ENCODE peak calls at places on chromosomes 7 and 10, in seven cellular contexts. T is fibroblast of lung, V is lower lobe of right lung, D is upper lobe of right lung, M is kidney epithelial cell, K is astrocyte, U is Caco-2. B is an unnamed sample. For H3K36me3, the result is how much of the 10 kb centered on the place peaks cover.

GRCh38 chr10:112360308-112361270 is 13.3 kb upstream of the ACSL5 start:
- DNase-seq in D (peak), M (no peak), T (peak), U (no peak), K (peak), V (peak), B (no peak)

GRCh38 chr10:127907411-127908105 is 655 bp downstream of the PTPRE start:
- DNase-seq in T (peak), U (peak), K (peak), V (peak), D (peak), M (no peak), B (no peak)

GRCh38 chr10:73859441-73860049 is 14.8 kb downstream of the CAMK2G start:
- DNase-seq in U (no peak), V (no peak), T (no peak), K (no peak), D (no peak), M (no peak), B (no peak)

GRCh38 chr10:129845081-129845823 is 118.8 kb downstream of the EBF3 start:
- DNase-seq in M (no peak), T (no peak), U (no peak), D (no peak), K (no peak), V (no peak), B (no peak)

GRCh38 chr7:128356546-128357365 is 4.7 kb downstream of the PRRT4 start:
- DNase-seq in T (no peak), U (no peak), M (no peak), D (no peak), K (no peak), V (no peak), B (no peak)

GRCh38 chr7:106421181-106421762 is 136.5 kb upstream of the NAMPT start:
- DNase-seq in V (peak), M (no peak), K (peak), T (peak), U (no peak), D (peak), B (peak)

GRCh38 chr7:32670105-32670504 is 174.8 kb downstream of the AVL9 start:
- DNase-seq in M (peak), T (peak), U (peak), V (no peak), K (peak), D (no peak), B (peak)

GRCh38 chr10:124614003-124614659 is 130.0 kb downstream of the FAM53B start:
- DNase-seq in V (no peak), D (no peak), T (no peak), M (no peak), K (no peak), U (no peak), B (no peak)

GRCh38 chr10:122141821-122142651 is 129.1 kb upstream of the BTBD16 start:
- DNase-seq in D (no peak), T (peak), U (no peak), V (no peak), M (no peak), K (peak), B (no peak)

GRCh38 chr10:112724404-112724991 is 225.5 kb upstream of the TCF7L2 start:
- DNase-seq in V (no peak), D (no peak), T (no peak), U (peak), M (no peak), K (no peak), B (no peak)

GRCh38 chr10:72342911-72343310 is 11.8 kb downstream of the DNAJB12 start:
- DNase-seq in K (no peak), V (no peak), T (no peak), U (no peak), M (no peak), D (no peak), B (no peak)
- H3K36me3 ChIP-seq in K (under half), V (half or more), T (under half), U (under half), M (under half), D (half or more), B (under half)

DNA sequence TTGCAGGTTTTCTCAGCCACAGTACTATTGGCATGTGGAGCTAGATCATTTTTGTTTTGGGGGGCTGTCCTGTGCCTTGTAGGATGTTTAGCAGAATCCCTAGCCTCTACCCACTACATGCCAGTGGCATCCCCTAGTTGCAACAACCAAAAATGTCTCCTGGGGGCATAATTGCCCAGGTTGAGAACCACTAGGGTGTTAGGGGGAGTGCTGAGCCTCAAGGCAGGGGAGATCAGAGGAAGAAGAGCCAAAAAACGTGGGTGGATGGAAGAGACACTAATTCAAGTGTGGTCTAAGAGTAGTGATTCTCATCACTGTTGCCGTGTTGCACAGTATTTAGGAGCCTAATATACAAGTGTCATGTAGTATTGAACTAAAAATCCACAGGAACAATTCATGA is 31.7 kb upstream of the CCNY start:
- DNase-seq in K (no peak), V (no peak), D (no peak), U (no peak), M (no peak), T (no peak), B (no peak)
- TF ChIP-seq CTCF in K (no peak), V (no peak), D (no peak), U (no peak), M (no peak), T (no peak), B (no peak)

GRCh38 chr7:1931951-1932270 is 261.8 kb downstream of the ELFN1 start:
- DNase-seq in K (no peak), D (no peak), U (no peak), T (no peak), M (no peak), V (no peak), B (no peak)

GRCh38 chr7:1934017-1934416 is 263.9 kb downstream of the ELFN1 start:
- DNase-seq in U (no peak), V (no peak), M (no peak), K (no peak), D (no peak), T (no peak), B (no peak)

GRCh38 chr7:1934756-1935155 is 264.7 kb downstream of the ELFN1 start:
- DNase-seq in T (no peak), K (no peak), M (no peak), D (no peak), V (no peak), U (no peak), B (no peak)

GRCh38 chr7:1931248-1931950 is 261.3 kb downstream of the ELFN1 start:
- DNase-seq in T (peak), D (no peak), K (peak), M (no peak), U (no peak), V (no peak), B (no peak)

DNA sequence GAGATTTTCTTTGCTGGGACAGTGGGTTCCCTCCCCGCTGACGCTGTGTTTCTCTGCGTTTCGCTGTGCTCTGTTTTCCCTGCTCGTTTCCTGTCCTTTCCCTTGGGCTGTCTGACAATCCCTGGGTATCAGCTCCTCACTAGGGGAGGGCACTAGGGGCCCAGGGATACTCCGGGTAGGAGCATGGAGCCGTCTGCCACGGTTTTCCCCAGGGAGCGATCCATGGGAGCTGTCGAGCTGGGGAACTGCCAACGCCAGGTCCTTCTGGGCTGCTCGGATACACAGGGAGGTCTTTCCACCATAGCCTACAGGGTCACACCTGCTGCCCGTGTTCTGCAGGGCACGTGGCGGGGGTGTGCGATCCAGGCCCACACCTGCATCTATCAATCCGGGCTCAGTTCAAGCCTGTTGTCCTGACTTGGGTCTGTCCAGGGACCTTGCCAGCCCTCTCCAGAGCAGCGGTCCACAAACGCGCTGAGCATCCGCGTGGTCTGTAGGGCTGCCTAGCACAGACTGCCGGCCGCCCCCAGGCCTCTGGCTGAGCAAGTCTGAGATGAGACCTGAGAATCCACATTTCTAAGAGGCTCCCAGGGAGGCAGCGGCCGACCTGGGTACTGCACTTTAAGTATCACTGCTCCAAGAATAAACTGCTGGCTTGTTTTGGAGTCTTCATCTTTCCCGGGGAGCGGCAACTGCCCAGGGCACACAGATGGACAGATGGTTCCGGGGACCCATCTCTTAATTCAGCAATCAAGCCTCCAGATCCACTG is 263.2 kb downstream of the ELFN1 start:
- DNase-seq in D (no peak), M (no peak), U (no peak), V (no peak), T (no peak), K (no peak), B (no peak)
- H3K36me3 ChIP-seq in D (under half), M (under half), U (under half), V (under half), T (under half), K (under half), B (under half)

DNA sequence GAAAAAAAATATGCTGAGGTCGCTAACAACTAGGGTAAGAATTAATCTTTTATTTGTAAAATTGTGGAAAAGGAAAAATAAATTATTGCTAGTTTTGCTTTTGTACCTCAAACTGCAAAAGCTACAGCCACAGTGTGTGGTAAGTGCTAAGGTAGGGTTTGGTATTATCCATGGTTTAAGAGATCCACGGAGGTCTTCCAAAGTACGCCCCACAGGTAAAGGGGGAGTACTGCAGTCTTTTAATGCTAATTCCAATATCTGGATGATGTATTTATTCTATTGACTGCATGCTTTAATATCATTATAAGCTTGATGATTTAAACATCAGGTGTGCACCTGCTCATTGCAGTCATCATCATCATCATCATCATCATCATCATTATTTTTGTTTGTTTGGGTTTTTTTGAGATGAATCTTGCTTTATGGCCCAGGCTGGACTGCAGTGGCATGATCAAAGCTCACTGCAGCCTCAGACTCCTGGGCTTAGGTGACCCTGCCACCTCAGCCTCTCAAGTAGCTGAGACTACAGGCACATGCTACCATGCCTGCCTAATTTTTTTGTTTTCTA is 38.4 kb upstream of the BMS1 start:
- DNase-seq in D (no peak), V (no peak), M (no peak), K (no peak), U (no peak), T (no peak), B (no peak)
- TF ChIP-seq CTCF in D (no peak), V (no peak), M (no peak), K (no peak), U (peak), T (no peak), B (no peak)

GRCh38 chr10:80599424-80599847 is 61.7 kb downstream of the SH2D4B start:
- DNase-seq in K (no peak), M (no peak), V (peak), D (peak), T (peak), U (peak), B (no peak)
- H3K36me3 ChIP-seq in K (under half), M (under half), V (under half), D (under half), T (under half), U (under half), B (under half)

GRCh38 chr7:108568801-108569380 is 615 bp downstream of the THAP5 start:
- DNase-seq in U (no peak), T (no peak), M (no peak), D (no peak), K (no peak), V (no peak), B (no peak)

GRCh38 chr7:108572487-108572886 is 2.8 kb downstream of the DNAJB9 start:
- DNase-seq in T (no peak), D (no peak), U (no peak), V (no peak), M (no peak), K (no peak), B (no peak)

GRCh38 chr7:108570146-108570755 is 577 bp downstream of the DNAJB9 start:
- DNase-seq in T (peak), U (peak), M (no peak), D (peak), K (peak), V (peak), B (peak)

GRCh38 chr7:108565987-108566386 is 3.5 kb downstream of the THAP5 start:
- DNase-seq in U (no peak), D (no peak), T (no peak), K (no peak), V (no peak), M (no peak), B (no peak)

DNA sequence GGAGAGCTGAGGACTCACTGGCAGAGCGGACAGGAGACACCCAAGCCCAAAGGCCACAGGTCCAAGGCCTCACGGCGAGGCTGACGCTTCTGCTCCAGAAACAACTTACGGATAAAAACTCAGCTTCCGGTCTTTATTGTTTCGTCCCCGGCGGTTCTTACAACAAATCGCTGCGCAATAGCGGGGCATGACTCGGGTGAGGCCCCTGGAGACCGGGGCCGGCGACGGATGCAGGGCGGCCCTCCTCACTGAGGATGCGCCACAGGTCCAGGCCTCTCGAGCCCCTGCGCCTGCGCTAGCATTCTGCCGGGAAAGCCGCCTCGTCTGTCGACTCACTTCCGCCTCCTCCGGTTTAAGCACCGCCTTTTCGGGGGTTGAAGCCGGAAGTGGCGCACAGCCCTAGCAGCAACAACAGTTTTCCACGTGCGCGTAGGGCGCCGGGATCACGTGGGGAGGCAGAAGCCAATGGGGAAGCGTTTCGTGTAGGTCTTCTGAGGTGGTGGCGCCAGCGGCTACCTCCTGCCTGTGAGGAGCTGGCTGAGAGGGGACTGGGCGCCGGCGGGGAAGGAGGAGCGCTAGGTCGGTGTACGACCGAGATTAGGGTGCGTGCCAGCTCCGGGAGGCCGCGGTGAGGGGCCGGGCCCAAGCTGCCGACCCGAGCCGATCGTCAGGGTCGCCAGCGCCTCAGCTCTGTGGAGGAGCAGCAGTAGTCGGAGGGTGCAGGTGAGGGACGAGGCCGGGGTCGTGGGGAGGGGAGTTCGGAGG is at the start of the genes DNAJB9 and THAP5:
- DNase-seq in T (peak), K (peak), M (peak), V (peak), D (peak), U (peak), B (peak)
- TF ChIP-seq CTCF in T (no peak), K (no peak), M (no peak), V (no peak), D (no peak), U (no peak), B (no peak)

GRCh38 chr10:70426835-70427234 is 14.6 kb downstream of the NODAL start:
- DNase-seq in D (no peak), V (no peak), T (no peak), M (no peak), K (no peak), U (no peak), B (no peak)
- H3K36me3 ChIP-seq in D (half or more), V (half or more), T (under half), M (under half), K (under half), U (under half), B (under half)

DNA sequence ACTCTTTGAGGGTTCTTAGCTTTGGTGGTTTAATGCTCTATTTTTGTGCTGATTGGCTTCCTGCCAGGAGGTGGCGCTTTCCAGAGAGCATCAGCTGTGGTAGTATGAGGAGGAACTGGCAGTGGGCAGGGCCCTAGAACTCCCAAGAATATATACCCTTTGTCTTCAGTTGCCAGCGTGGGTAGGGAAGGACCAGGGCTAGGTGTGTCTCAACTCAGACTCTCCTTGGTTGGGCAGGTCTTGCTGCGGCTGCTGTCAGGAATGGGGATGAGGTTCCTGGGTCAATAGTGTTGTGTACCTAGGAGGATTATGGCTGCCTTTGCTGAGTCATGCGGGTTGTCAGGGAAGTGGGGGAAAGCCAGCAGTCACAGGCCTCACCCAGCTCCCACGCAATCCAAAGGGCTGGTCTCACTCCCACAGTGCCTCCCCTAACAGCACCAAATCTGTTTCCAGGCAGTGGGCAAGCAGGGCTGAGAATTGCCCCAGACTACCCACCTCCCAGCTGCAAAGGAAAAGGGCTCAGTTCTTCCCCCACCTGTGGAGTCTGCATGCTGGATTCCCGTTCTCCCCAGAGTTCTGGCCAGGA is 191.5 kb downstream of the PHTF2 start:
- DNase-seq in U (peak), V (no peak), M (no peak), K (no peak), D (no peak), T (no peak), B (no peak)
- TF ChIP-seq CTCF in U (peak), V (no peak), M (no peak), K (no peak), D (no peak), T (no peak), B (no peak)

GRCh38 chr10:67438605-67439258 is 257.3 kb downstream of the CTNNA3 start:
- DNase-seq in M (no peak), U (no peak), D (no peak), T (no peak), K (no peak), V (no peak), B (no peak)
- H3K36me3 ChIP-seq in M (under half), U (under half), D (under half), T (under half), K (under half), V (under half), B (under half)

B was measured in body of pancreas.